ENCODE peak calls at places on chromosomes 7 and 10, in five cellular contexts. H, Y, E, U and I are unnamed samples.
A peak's percentile ranks its signal among the peaks of the same experiment; 100 is the strongest.

GRCh38 chr7:151987748-151988529 is 31.7 kb downstream of the GALNTL5 start:
- DNase-seq in H (peak; percentile 36), Y (peak; percentile 88), E (no peak), U (no peak), I (no peak)

GRCh38 chr7:137592232-137592896 is 248.8 kb upstream of the PTN start:
- DNase-seq in H (peak; percentile 84), Y (peak; percentile 88), E (no peak), U (no peak), I (no peak)

GRCh38 chr7:151201344-151201743 is 8.9 kb downstream of the H2BK1 start:
- DNase-seq in H (no peak), Y (no peak), E (no peak), U (no peak), I (no peak)

GRCh38 chr10:102309916-102310315 is 64.6 kb downstream of the GBF1 start:
- DNase-seq in H (no peak), Y (no peak), E (no peak), U (no peak), I (no peak)

GRCh38 chr7:104971290-104972071 is 42.5 kb upstream of the KMT2E start:
- DNase-seq in H (peak; percentile 44), Y (peak; percentile 59), E (no peak), U (no peak), I (no peak)

GRCh38 chr10:120392671-120393079 is 64.4 kb upstream of the PLPP4 start:
- DNase-seq in H (no peak), Y (no peak), E (no peak), U (no peak), I (no peak)

GRCh38 chr7:28065721-28066285 is 114.8 kb downstream of the JAZF1 start:
- DNase-seq in H (no peak), Y (no peak), E (no peak), U (no peak), I (no peak)

GRCh38 chr7:129009437-129009836 is 45.5 kb downstream of the TNPO3 start:
- DNase-seq in H (no peak), Y (no peak), E (no peak), U (no peak), I (no peak)

GRCh38 chr10:57472823-57473619 is 794.7 kb downstream of the IPMK start:
- DNase-seq in H (no peak), Y (no peak), E (no peak), U (no peak), I (no peak)

GRCh38 chr7:55431898-55432297 is 66.8 kb downstream of the LANCL2 start:
- DNase-seq in H (no peak), Y (no peak), E (no peak), U (no peak), I (no peak)

GRCh38 chr10:80259405-80259871 is 30.0 kb downstream of the MAT1A start:
- DNase-seq in H (no peak), Y (peak; percentile 28), E (no peak), U (no peak), I (no peak)

GRCh38 chr7:29044529-29044928 is 86.4 kb upstream of the TRIL start:
- DNase-seq in H (peak; percentile 47), Y (peak; percentile 7), E (no peak), U (no peak), I (no peak)

GRCh38 chr10:62517252-62517651 is 143.1 kb downstream of the ZNF365 start:
- DNase-seq in H (no peak), Y (no peak), E (no peak), U (no peak), I (no peak)

GRCh38 chr7:110157631-110158362 is 933.1 kb upstream of the LRRN3 start:
- DNase-seq in H (peak; percentile 45), Y (no peak), E (no peak), U (no peak), I (no peak)

GRCh38 chr7:16416289-16417282 is 4.8 kb downstream of the CRPPA start:
- DNase-seq in H (peak; percentile 58), Y (peak; percentile 56), E (no peak), U (no peak), I (no peak)

DNA sequence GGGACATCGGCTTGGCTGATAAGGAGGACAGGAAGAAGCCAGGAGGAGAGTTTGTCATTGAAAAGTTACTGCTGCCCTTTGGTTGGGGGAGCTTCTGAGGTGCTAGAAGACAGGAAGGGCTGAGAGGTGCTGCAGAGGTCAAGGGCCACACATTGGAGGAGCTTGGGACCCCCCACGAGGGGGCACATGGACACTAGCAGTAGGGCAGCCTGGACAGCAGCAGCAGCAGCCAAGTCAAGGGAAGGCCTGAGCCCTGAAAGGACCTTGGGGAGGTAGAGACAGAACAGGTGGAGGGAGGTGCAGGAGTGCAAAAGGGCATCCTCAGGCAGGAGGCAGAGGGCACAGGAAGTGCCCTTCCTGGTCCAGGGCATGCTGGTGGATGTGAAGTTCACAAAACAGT is 439.7 kb upstream of the IGFBP3 start:
- DNase-seq in H (no peak), Y (no peak), E (no peak), U (no peak), I (no peak)
- TF ChIP-seq CTCF in H (no peak), Y (no peak), E (no peak), U (no peak), I (no peak)

GRCh38 chr10:129707406-129708388 is 240.7 kb downstream of the MGMT start:
- DNase-seq in H (peak; percentile 78), Y (peak; percentile 73), E (no peak), U (no peak), I (no peak)

GRCh38 chr10:129706081-129706480 is 239.0 kb downstream of the MGMT start:
- DNase-seq in H (no peak), Y (no peak), E (no peak), U (no peak), I (no peak)

GRCh38 chr10:129705676-129706075 is 238.6 kb downstream of the MGMT start:
- DNase-seq in H (no peak), Y (no peak), E (no peak), U (no peak), I (no peak)

GRCh38 chr10:129704786-129705525 is 237.9 kb downstream of the MGMT start:
- DNase-seq in H (no peak), Y (no peak), E (no peak), U (no peak), I (no peak)

GRCh38 chr10:129706523-129706922 is 239.5 kb downstream of the MGMT start:
- DNase-seq in H (no peak), Y (no peak), E (no peak), U (no peak), I (no peak)
- H3K27ac ChIP-seq in H (no peak overlapping the region), Y (no peak overlapping the region), E (no peak overlapping the region), U (no peak overlapping the region), I (no peak overlapping the region)

DNA sequence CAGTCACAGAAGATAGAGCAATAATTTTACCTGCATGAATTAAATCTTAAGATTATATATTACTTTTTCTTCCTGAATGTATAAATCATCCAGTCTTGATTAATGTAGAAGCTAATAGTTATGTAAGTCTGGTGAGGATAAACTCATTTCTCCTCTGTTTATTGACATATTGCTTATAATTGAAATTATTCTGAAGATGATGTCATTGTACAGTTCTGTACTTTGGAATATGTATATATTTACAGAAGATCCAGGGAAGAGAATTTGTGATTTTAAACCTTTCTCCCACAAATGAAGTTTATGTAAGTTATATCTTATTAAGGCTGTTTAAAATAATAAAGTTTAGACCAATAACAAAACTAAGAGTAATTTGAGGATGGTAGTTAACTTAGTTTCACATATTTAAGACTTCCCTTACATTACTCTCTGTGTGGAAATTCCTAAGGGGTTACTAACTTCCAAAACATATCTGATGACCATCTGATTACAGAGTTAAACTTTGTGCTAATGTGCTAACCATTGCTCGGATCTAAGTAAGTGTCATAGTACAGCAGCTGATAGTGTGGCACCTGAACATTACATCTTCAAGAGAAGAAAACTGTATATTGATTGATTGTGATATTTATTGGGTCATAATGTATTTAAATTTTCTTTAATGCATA is 96.8 kb downstream of the UBE3C start:
- DNase-seq in H (peak; percentile 63), Y (no peak), E (no peak), U (no peak), I (no peak)
- TF ChIP-seq CTCF in H (no peak), Y (no peak), E (no peak), U (no peak), I (no peak)

GRCh38 chr10:132612571-132613504 is 75.3 kb downstream of the INPP5A start:
- DNase-seq in H (peak; percentile 51), Y (no peak), E (peak; percentile 27), U (no peak), I (no peak)
- H3K27ac ChIP-seq in H (no peak overlapping the region), Y (peak overlapping the region; percentile 30), E (no peak overlapping the region), U (no peak overlapping the region), I (no peak overlapping the region)

GRCh38 chr7:135160858-135161653 is 9.5 kb downstream of the CYREN start:
- DNase-seq in H (no peak), Y (peak; percentile 41), E (no peak), U (no peak), I (no peak)
- TF ChIP-seq CTCF in H (no peak), Y (no peak), E (no peak), U (no peak), I (no peak)

GRCh38 chr10:110629680-110630191 is 14.4 kb upstream of the RBM20 start:
- DNase-seq in H (no peak), Y (no peak), E (peak; percentile 66), U (no peak), I (no peak)
- H3K27ac ChIP-seq in H (no peak overlapping the region), Y (peak overlapping the region; percentile 92), E (peak overlapping the region; percentile 29), U (no peak overlapping the region), I (no peak overlapping the region)

DNA sequence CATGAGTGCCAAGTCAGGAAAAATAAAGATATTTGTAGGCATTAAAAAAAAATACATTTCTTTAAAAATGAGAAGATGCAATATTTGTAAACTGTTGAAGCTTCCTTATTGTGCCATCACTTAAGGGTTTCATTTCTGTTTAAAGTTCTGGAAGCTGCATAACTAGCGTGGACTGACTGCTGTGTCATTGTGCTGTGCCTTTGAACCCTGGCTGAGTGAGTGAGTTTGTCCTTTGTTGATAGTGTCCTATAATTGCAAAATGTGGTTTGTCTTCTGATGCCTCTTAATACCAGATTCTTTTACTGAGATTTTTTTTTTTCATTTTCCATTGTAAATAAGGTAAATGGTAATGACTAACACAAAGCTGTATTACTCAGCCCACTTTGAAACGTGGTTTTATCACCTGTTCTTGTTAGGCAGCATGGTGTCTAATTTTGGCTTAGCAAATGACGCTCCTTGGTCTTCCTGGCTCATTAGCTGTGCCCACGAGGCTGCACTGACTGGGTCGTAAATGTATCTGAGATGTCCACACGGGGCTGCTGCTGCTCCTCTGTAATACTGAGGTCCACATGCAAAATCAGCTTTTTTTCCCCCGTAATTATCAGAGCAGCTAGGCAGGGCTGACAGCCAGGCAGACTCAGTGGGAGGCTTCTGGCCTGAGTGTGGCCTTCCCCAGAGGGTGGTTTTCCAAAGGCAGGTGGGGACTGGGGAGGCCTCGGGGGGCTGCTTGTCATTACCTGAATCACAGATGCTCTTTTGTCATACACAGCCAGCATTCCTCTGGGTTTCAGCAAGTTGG is 14.8 kb downstream of the ZSCAN25 start:
- DNase-seq in H (peak; percentile 23), Y (peak; percentile 21), E (no peak), U (peak; percentile 39), I (no peak)
- TF ChIP-seq CTCF in H (peak; percentile 18), Y (peak; percentile 10), E (peak; percentile 59), U (no peak), I (no peak)

DNA sequence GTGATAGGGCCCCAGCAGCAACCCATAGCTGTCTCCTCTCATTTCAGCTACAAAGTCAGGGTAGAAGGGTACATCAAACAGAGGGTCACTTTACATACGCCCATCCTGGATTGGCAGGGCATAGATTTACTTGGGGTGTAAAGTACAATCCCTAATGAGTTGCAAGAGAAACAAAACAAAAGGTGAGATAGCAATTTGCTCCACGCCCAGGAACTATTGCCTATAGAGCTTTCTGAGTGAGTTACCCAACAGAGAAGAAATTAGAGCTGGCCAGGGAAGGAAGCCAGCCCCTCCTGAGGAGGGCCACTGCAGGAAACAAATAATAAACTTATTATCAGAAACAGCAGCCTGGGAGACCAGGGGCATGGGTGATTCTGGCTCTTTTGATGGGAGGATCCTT is 47.5 kb downstream of the SLC26A5 start:
- DNase-seq in H (no peak), Y (no peak), E (no peak), U (no peak), I (no peak)
- H3K27ac ChIP-seq in H (no peak overlapping the region), Y (no peak overlapping the region), E (no peak overlapping the region), U (no peak overlapping the region), I (no peak overlapping the region)